ENCODE peak calls at places on chromosomes 12 and 14, in seven cellular contexts. P, U, G, M, C, D and E are unnamed samples.

GRCh38 chr14:96792003-96792402 is 5.2 kb upstream of the VRK1 start:
- DNase-seq in G (no peak), P (no peak), M (no peak), C (no peak), U (no peak), D (no peak), E (no peak)

GRCh38 chr12:122614839-122615238 is 87.8 kb downstream of the KNTC1 start:
- DNase-seq in P (no peak), M (no peak), C (no peak), G (no peak), U (no peak), D (no peak), E (no peak)

GRCh38 chr12:65152012-65152411 is 17.4 kb upstream of the LEMD3 start:
- DNase-seq in U (no peak), C (no peak), D (no peak), M (no peak), G (no peak), P (no peak), E (no peak)

GRCh38 chr12:131097247-131098177 is 143.8 kb downstream of the ADGRD1 start:
- DNase-seq in P (peak), M (no peak), G (no peak), D (peak), C (no peak), U (no peak), E (no peak)

GRCh38 chr14:61866932-61867920 is 105.0 kb downstream of the SNAPC1 start:
- DNase-seq in U (no peak), M (no peak), D (no peak), G (peak), C (no peak), P (no peak), E (no peak)

GRCh38 chr12:2355604-2356003 is 302.8 kb downstream of the CACNA1C start:
- DNase-seq in M (no peak), C (no peak), P (no peak), U (no peak), G (no peak), D (no peak), E (no peak)

GRCh38 chr12:31033681-31034080 is 40.0 kb upstream of the DDX11 start:
- DNase-seq in C (no peak), M (no peak), G (no peak), D (no peak), P (no peak), U (no peak), E (peak)

GRCh38 chr14:95487669-95488084 is 28.8 kb downstream of the SYNE3 start:
- DNase-seq in M (no peak), U (no peak), D (no peak), G (no peak), C (no peak), P (no peak), E (no peak)

GRCh38 chr14:101174980-101175606 is 271.6 kb upstream of the RTL1 start:
- DNase-seq in P (no peak), C (no peak), U (no peak), M (no peak), G (no peak), D (peak), E (no peak)

GRCh38 chr12:50246873-50247612 is 36.3 kb downstream of the LIMA1 start:
- DNase-seq in P (peak), G (peak), D (no peak), M (peak), U (peak), C (no peak), E (peak)

GRCh38 chr12:62711626-62712305 is 223.2 kb downstream of the PPM1H start:
- DNase-seq in U (no peak), G (no peak), P (no peak), D (no peak), M (no peak), C (no peak), E (no peak)

GRCh38 chr12:115934046-115934445 is 343.4 kb downstream of the MED13L start:
- DNase-seq in U (peak), G (no peak), C (no peak), M (no peak), P (peak), D (no peak), E (no peak)

GRCh38 chr12:70149665-70150064 is 93.6 kb upstream of the CNOT2 start:
- DNase-seq in C (no peak), U (no peak), G (no peak), M (no peak), D (no peak), P (no peak), E (no peak)

GRCh38 chr14:23362200-23362599 is 2.8 kb downstream of the EFS start:
- DNase-seq in U (no peak), G (peak), D (peak), M (no peak), P (no peak), C (no peak), E (no peak)

GRCh38 chr12:2395352-2395977 is 342.7 kb downstream of the CACNA1C start:
- DNase-seq in M (peak), P (no peak), G (peak), D (no peak), C (peak), U (peak), E (no peak)

GRCh38 chr12:42790761-42791151 is 201.2 kb upstream of the PRICKLE1 start:
- DNase-seq in D (no peak), P (no peak), U (no peak), C (no peak), M (peak), G (peak), E (no peak)

GRCh38 chr14:54450535-54450934 is 9.4 kb upstream of the CNIH1 start:
- DNase-seq in C (no peak), G (no peak), P (no peak), U (no peak), D (no peak), M (no peak), E (no peak)

GRCh38 chr12:107914460-107914977 is 140.0 kb downstream of the ASCL4 start:
- DNase-seq in P (no peak), D (no peak), C (no peak), U (no peak), G (no peak), M (no peak), E (no peak)
- TF ChIP-seq EP300 in P (no peak), D (no peak), C (no peak), U (no peak), G (no peak), M (no peak), E (no peak)

GRCh38 chr12:55972906-55973597 is 826 bp upstream of the RAB5B start:
- DNase-seq in M (peak), G (no peak), U (peak), C (no peak), P (no peak), D (no peak), E (no peak)
- TF ChIP-seq POLR2A in M (peak), G (peak), U (peak), C (no peak), P (peak), D (peak), E (peak)

DNA sequence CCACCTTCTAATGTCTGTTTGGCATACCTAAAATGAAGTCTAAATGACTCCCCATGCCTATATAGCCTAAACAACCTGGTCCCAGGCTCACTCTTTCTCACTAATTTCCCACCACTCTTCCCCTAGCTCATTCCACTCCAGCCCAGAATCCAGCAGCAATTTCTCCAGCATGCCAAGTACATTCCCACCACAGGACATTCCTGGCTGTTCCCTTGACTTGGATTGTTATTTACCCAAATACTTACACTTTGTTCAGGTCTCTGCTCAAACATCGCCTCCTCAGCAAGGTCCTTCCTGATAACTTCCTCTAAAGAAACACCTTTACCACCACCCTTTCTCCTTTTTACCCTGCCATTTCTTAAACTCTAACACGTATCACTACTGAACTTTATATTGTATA is 743.4 kb downstream of the RPS29 start:
- DNase-seq in C (no peak), U (no peak), G (no peak), D (no peak), P (no peak), M (no peak), E (no peak)
- H3K27ac ChIP-seq in C (no peak), U (no peak), G (no peak), D (no peak), P (no peak), M (no peak), E (no peak)

DNA sequence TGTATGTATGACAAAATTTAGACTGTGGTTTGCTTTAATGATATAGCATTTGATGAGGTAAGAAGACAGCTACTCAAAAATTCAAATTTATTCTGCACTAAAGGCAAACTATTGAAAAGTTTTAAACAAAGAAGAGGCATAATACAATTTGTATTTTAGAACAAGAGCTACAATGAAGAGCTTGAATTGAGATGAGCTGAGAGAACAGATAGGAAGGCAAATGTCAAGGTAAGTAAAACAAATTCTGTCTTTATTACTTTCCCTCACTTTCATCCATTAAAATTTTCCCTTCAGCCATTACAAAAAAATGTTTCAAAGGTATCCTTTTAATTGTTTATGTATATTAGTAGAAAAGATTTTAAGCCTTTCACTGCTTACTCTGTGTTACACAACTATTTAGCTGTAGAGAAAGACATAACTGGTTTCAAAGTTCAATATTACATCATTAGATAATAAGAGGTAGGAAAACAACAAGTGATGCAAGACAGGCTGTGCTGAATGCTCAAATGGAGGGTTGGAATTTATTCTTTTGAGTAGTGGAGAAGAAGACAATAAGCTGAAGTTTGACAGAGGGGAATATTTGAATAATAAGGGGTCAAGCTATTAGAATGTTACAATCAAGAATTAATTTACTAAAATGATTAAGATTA is 1334.1 kb downstream of the FSCB start:
- DNase-seq in P (no peak), D (no peak), M (no peak), U (no peak), C (no peak), G (peak), E (no peak)
- TF ChIP-seq EP300 in P (no peak), D (no peak), M (no peak), U (no peak), C (no peak), G (no peak), E (no peak)

GRCh38 chr14:35386673-35387125 is 17.9 kb downstream of the NFKBIA start:
- DNase-seq in U (no peak), M (no peak), D (no peak), P (no peak), G (no peak), C (no peak), E (no peak)
- TF ChIP-seq POLR2A in U (no peak), M (no peak), D (no peak), P (no peak), G (no peak), C (no peak), E (no peak)